ENCODE peak calls at places on chromosomes 16 and 17, in five cellular contexts. B, F, R, H and A are unnamed samples.

GRCh38 chr17:7016406-7016805 is 4.0 kb downstream of the RNASEK start:
- DNase-seq in B (no peak), F (no peak), R (no peak), H (no peak), A (no peak)

GRCh38 chr17:68197091-68197996 is 50.5 kb upstream of the AMZ2 start:
- DNase-seq in B (no peak), F (no peak), R (no peak), H (no peak), A (no peak)

GRCh38 chr16:17211797-17212196 is 259.0 kb downstream of the XYLT1 start:
- DNase-seq in B (no peak), F (no peak), R (no peak), H (peak; percentile 5), A (no peak)

GRCh38 chr16:77760800-77761199 is 27.6 kb upstream of the VAT1L start:
- DNase-seq in B (no peak), F (no peak), R (no peak), H (no peak), A (no peak)

GRCh38 chr17:31722251-31723056 is 136.6 kb downstream of the COPRS start:
- DNase-seq in B (peak; percentile 39), F (no peak), R (no peak), H (no peak), A (no peak)

GRCh38 chr17:76824103-76824502 is 44.1 kb upstream of the MGAT5B start:
- DNase-seq in B (no peak), F (no peak), R (no peak), H (no peak), A (no peak)

GRCh38 chr17:39325528-39326240 is 75.7 kb downstream of the FBXL20 start:
- DNase-seq in B (no peak), F (no peak), R (no peak), H (no peak), A (no peak)

GRCh38 chr16:15509051-15509592 is 74.7 kb downstream of the BMERB1 start:
- DNase-seq in B (no peak), F (no peak), R (no peak), H (peak; percentile 19), A (no peak)

GRCh38 chr17:72754513-72754912 is 338.0 kb downstream of the SLC39A11 start:
- DNase-seq in B (no peak), F (no peak), R (no peak), H (no peak), A (no peak)

GRCh38 chr17:1491406-1492248 is 859 bp downstream of the MYO1C start:
- DNase-seq in B (peak; percentile 78), F (peak; percentile 79), R (peak; percentile 88), H (no peak), A (peak; percentile 72)

GRCh38 chr17:72498671-72499210 is 377.9 kb downstream of the SOX9 start:
- DNase-seq in B (no peak), F (no peak), R (no peak), H (no peak), A (no peak)

GRCh38 chr17:20114466-20114865 is 105.3 kb downstream of the SPECC1 start:
- DNase-seq in B (no peak), F (no peak), R (no peak), H (no peak), A (peak; percentile 43)

GRCh38 chr17:57114085-57114673 is 29.1 kb downstream of the AKAP1 start:
- DNase-seq in B (peak; percentile 63), F (no peak), R (no peak), H (peak; percentile 70), A (peak; percentile 38)

GRCh38 chr16:11025120-11025531 is 80.8 kb downstream of the CLEC16A start:
- DNase-seq in B (no peak), F (no peak), R (no peak), H (no peak), A (no peak)

GRCh38 chr17:32878211-32878610 is 1.3 kb upstream of the MYO1D start:
- DNase-seq in B (peak; percentile 29), F (no peak), R (no peak), H (no peak), A (no peak)

GRCh38 chr16:67667817-67668494 is 1.3 kb downstream of the C16orf86 start:
- DNase-seq in B (peak; percentile 88), F (peak; percentile 86), R (peak; percentile 89), H (peak; percentile 81), A (peak; percentile 91)

GRCh38 chr17:17831208-17832039 is 5.4 kb downstream of the SREBF1 start:
- DNase-seq in B (no peak), F (no peak), R (no peak), H (no peak), A (no peak)

GRCh38 chr16:87608400-87608985 is 6.2 kb downstream of the JPH3 start:
- DNase-seq in B (peak; percentile 49), F (no peak), R (no peak), H (peak; percentile 71), A (no peak)

GRCh38 chr17:64041912-64042311 is 21.5 kb upstream of the ICAM2 start:
- DNase-seq in B (no peak), F (no peak), R (no peak), H (no peak), A (no peak)

GRCh38 chr17:61286449-61286848 is 113.2 kb upstream of the TBX2 start:
- DNase-seq in B (no peak), F (no peak), R (no peak), H (no peak), A (no peak)

GRCh38 chr17:63434951-63435571 is 11.0 kb downstream of the CYB561 start:
- DNase-seq in B (peak; percentile 96), F (peak; percentile 74), R (peak; percentile 88), H (peak; percentile 81), A (no peak)

GRCh38 chr17:58432806-58433573 is 15.7 kb upstream of the RNF43 start:
- DNase-seq in B (no peak), F (no peak), R (no peak), H (no peak), A (no peak)

GRCh38 chr17:39380144-39380543 is 21.3 kb downstream of the FBXL20 start:
- DNase-seq in B (no peak), F (no peak), R (no peak), H (no peak), A (no peak)

GRCh38 chr17:82227629-82228277 is 1.1 kb upstream of the SLC16A3 start:
- DNase-seq in B (no peak), F (no peak), R (no peak), H (no peak), A (no peak)

GRCh38 chr17:76968707-76969597 is 100.7 kb downstream of the MGAT5B start:
- DNase-seq in B (peak; percentile 60), F (no peak), R (peak; percentile 44), H (peak; percentile 58), A (peak; percentile 74)

GRCh38 chr16:31105677-31106213 is 2.4 kb upstream of the BCKDK start:
- DNase-seq in B (peak; percentile 88), F (peak; percentile 95), R (peak; percentile 94), H (peak; percentile 52), A (peak; percentile 79)

GRCh38 chr16:31108035-31108793 is at the start of gene BCKDK:
- DNase-seq in B (peak; percentile 73), F (peak; percentile 79), R (peak; percentile 90), H (peak; percentile 81), A (peak; percentile 77)

GRCh38 chr16:31106509-31107464 is 1.4 kb upstream of the BCKDK start:
- DNase-seq in B (no peak), F (no peak), R (no peak), H (no peak), A (no peak)

GRCh38 chr16:31108794-31109558 is 790 bp downstream of the BCKDK start:
- DNase-seq in B (no peak), F (no peak), R (no peak), H (no peak), A (no peak)

GRCh38 chr16:31107465-31107867 is 720 bp upstream of the BCKDK start:
- DNase-seq in B (no peak), F (no peak), R (no peak), H (no peak), A (no peak)
- H3K4me3 ChIP-seq in B (no peak overlapping the region), F (no peak overlapping the region), R (no peak overlapping the region), H (peak overlapping the region; percentile 74), A (no peak overlapping the region)

GRCh38 chr17:69430488-69430887 is 16.0 kb downstream of the MAP2K6 start:
- DNase-seq in B (no peak), F (no peak), R (no peak), H (no peak), A (no peak)
- H3K4me1 ChIP-seq in B (peaks cover 6% of the 10 kb centered on the region), F (no peaks in the 10 kb centered on the region), R (peaks cover 6% of the 10 kb centered on the region), H (no peaks in the 10 kb centered on the region), A (peaks cover 17% of the 10 kb centered on the region)

GRCh38 chr17:75350706-75351105 is 54.8 kb downstream of the GRB2 start:
- DNase-seq in B (no peak), F (no peak), R (no peak), H (no peak), A (no peak)
- H3K9me3 ChIP-seq in B (no peaks in the 10 kb centered on the region), F (no peaks in the 10 kb centered on the region), R (no peaks in the 10 kb centered on the region), H (no peaks in the 10 kb centered on the region), A (peaks cover 3% of the 10 kb centered on the region)

DNA sequence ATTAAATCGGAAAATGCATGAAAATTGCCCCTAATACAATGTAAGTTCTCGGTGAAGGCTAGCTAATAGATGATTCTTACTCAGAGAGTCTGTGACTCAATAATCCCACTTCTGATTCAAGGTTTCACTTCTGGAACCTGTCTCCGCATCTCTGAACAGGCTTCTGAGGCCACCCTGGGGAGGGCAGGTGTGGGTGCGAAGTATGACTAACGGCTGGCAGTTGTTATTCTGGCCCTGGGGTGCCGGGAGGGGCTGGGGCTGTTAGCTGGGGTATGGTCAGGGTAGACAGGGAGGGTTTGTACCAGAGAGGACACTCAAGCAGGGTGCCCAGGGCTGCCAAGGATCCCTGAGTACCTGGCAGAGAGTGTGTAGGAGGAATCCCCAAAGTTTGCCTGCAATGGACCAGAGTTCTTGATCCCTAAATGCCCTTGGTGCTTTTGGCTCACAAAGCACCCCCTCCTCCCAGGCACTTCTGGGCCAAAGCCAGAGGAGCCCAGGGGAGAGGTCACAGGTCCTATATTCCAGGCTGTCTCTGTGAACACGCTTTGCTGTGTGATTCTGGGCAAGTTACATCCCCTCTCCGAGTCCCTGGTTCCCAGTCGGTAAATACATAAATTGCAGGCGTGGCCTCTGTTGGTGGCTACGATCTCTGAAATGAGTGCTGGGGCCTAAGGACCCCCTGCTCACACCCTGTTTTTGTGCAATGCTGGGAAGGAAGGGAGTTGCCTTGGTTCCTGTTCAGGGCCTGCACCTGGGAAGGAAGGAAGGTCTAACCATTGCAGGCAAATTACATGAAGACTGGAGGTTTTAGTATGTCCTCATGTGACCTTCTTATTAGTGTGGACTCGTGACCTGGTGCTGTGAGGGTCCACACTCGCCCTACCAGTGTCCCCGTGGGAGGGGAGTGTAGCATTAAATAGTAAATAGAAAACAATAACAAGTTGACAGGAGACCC is 49.9 kb upstream of the CPNE2 start:
- DNase-seq in B (no peak), F (no peak), R (no peak), H (no peak), A (no peak)
- H3K4me3 ChIP-seq in B (no peak overlapping the region), F (no peak overlapping the region), R (no peak overlapping the region), H (no peak overlapping the region), A (no peak overlapping the region)